ENCODE peak calls at places on chromosome 19, in seven cellular contexts. M is MM.1S, I is GM23248, Y is PC-3, C is SK-N-SH, E is neural progenitor cell, D is mesendoderm. P is an unnamed sample. For H3K79me2, the result is how much of the 10 kb centered on the place peaks cover.

GRCh38 chr19:14629557-14629956 is 45.1 kb downstream of the ADGRE3 start:
- DNase-seq in M (no peak), I (no peak), Y (no peak), C (no peak), E (no peak), D (no peak), P (no peak)

GRCh38 chr19:3855321-3855720 is 13.5 kb downstream of the ZFR2 start:
- DNase-seq in M (no peak), I (no peak), Y (peak), C (no peak), E (no peak), D (no peak), P (no peak)

GRCh38 chr19:36120092-36120983 is 5.1 kb downstream of the TBCB start:
- DNase-seq in M (no peak), I (no peak), Y (no peak), C (peak), E (no peak), D (no peak), P (no peak)

GRCh38 chr19:13937479-13938360 is 497 bp downstream of the PODNL1 start:
- DNase-seq in M (no peak), I (peak), Y (no peak), C (peak), E (peak), D (no peak), P (peak)

GRCh38 chr19:38849746-38850230 is at the start of gene HNRNPL:
- DNase-seq in M (no peak), I (no peak), Y (no peak), C (peak), E (no peak), D (no peak), P (no peak)

GRCh38 chr19:16247353-16248182 is 49.9 kb downstream of the AP1M1 start:
- DNase-seq in M (peak), I (peak), Y (peak), C (peak), E (peak), D (peak), P (peak)

GRCh38 chr19:3982701-3983541 is 2.3 kb downstream of the EEF2 start:
- DNase-seq in M (no peak), I (peak), Y (peak), C (peak), E (no peak), D (peak), P (peak)

GRCh38 chr19:32498641-32499200 is 82.3 kb upstream of the PDCD5 start:
- DNase-seq in M (no peak), I (no peak), Y (no peak), C (no peak), E (no peak), D (no peak), P (no peak)

GRCh38 chr19:44401108-44401786 is at the start of gene ZNF285:
- DNase-seq in M (peak), I (peak), Y (peak), C (peak), E (peak), D (peak), P (peak)

GRCh38 chr19:39411006-39411831 is 1.2 kb upstream of the PLEKHG2 start:
- DNase-seq in M (peak), I (peak), Y (no peak), C (no peak), E (no peak), D (peak), P (no peak)

GRCh38 chr19:19943848-19944582 is 43.3 kb downstream of the ZNF93 start:
- DNase-seq in M (no peak), I (no peak), Y (no peak), C (no peak), E (no peak), D (peak), P (no peak)

GRCh38 chr19:44552324-44552723 is 22.8 kb upstream of the CEACAM20 start:
- DNase-seq in M (peak), I (peak), Y (peak), C (peak), E (peak), D (peak), P (no peak)

GRCh38 chr19:33905937-33906577 is 109.4 kb downstream of the KCTD15 start:
- DNase-seq in M (no peak), I (peak), Y (peak), C (peak), E (peak), D (peak), P (no peak)

GRCh38 chr19:58277197-58277596 is 1.6 kb upstream of the ZNF8 start:
- DNase-seq in M (no peak), I (no peak), Y (no peak), C (no peak), E (no peak), D (no peak), P (no peak)

GRCh38 chr19:48950159-48950558 is 4.5 kb upstream of the BAX start:
- DNase-seq in M (no peak), I (no peak), Y (no peak), C (no peak), E (no peak), D (no peak), P (no peak)

GRCh38 chr19:30105316-30105715 is 163.3 kb downstream of the URI1 start:
- DNase-seq in M (no peak), I (no peak), Y (no peak), C (no peak), E (no peak), D (no peak), P (no peak)

GRCh38 chr19:13794388-13794751 is 873 bp upstream of the ZSWIM4 start:
- DNase-seq in M (no peak), I (peak), Y (peak), C (no peak), E (no peak), D (no peak), P (peak)

GRCh38 chr19:48569814-48570213 is 17.8 kb downstream of the SULT2B1 start:
- DNase-seq in M (no peak), I (peak), Y (no peak), C (no peak), E (peak), D (no peak), P (peak)

GRCh38 chr19:39435499-39436349 is at the start of gene RPS16:
- DNase-seq in M (peak), I (peak), Y (peak), C (peak), E (peak), D (peak), P (peak)

GRCh38 chr19:47330466-47330869 is 1.5 kb upstream of the C5AR2 start:
- DNase-seq in M (no peak), I (no peak), Y (no peak), C (no peak), E (no peak), D (no peak), P (no peak)

GRCh38 chr19:8673281-8673891 is 25.2 kb downstream of the ACTL9 start:
- DNase-seq in M (peak), I (no peak), Y (no peak), C (no peak), E (no peak), D (no peak), P (no peak)

GRCh38 chr19:33849551-33850147 is 53.0 kb downstream of the KCTD15 start:
- DNase-seq in M (no peak), I (no peak), Y (no peak), C (no peak), E (no peak), D (no peak), P (no peak)

GRCh38 chr19:13079542-13079986 is 23.1 kb downstream of the LYL1 start:
- DNase-seq in M (no peak), I (peak), Y (no peak), C (peak), E (no peak), D (no peak), P (no peak)

GRCh38 chr19:13670846-13671245 is 93.5 kb upstream of the MRI1 start:
- DNase-seq in M (no peak), I (no peak), Y (no peak), C (no peak), E (no peak), D (no peak), P (no peak)

GRCh38 chr19:7829162-7829520 is 877 bp upstream of the EVI5L start:
- DNase-seq in M (no peak), I (no peak), Y (no peak), C (no peak), E (no peak), D (no peak), P (no peak)

GRCh38 chr19:31348416-31349159 is 648 bp downstream of the TSHZ3 start:
- DNase-seq in M (no peak), I (peak), Y (no peak), C (peak), E (peak), D (peak), P (peak)

GRCh38 chr19:36060430-36060829 is 5.7 kb downstream of the WDR62 start:
- DNase-seq in M (peak), I (peak), Y (peak), C (peak), E (peak), D (peak), P (peak)

GRCh38 chr19:32287811-32288227 is 57.6 kb upstream of the ZNF507 start:
- DNase-seq in M (peak), I (peak), Y (peak), C (no peak), E (peak), D (peak), P (peak)

GRCh38 chr19:35048911-35049411 is 7.4 kb downstream of the HPN start:
- DNase-seq in M (no peak), I (no peak), Y (no peak), C (no peak), E (no peak), D (no peak), P (no peak)

GRCh38 chr19:49684251-49684982 is 5.0 kb upstream of the ADM5 start:
- DNase-seq in M (no peak), I (peak), Y (peak), C (peak), E (peak), D (peak), P (no peak)

GRCh38 chr19:38734426-38735256 is 9.6 kb downstream of the CAPN12 start:
- DNase-seq in M (peak), I (peak), Y (peak), C (no peak), E (peak), D (peak), P (no peak)

GRCh38 chr19:20422216-20422615 is 143.4 kb downstream of the ZNF737 start:
- DNase-seq in M (no peak), I (peak), Y (no peak), C (no peak), E (peak), D (peak), P (no peak)

GRCh38 chr19:2199215-2199614 is 35.5 kb downstream of the DOT1L start:
- DNase-seq in M (no peak), I (no peak), Y (no peak), C (peak), E (peak), D (peak), P (no peak)

GRCh38 chr19:35295792-35296462 is 4.0 kb downstream of the MAG start:
- DNase-seq in M (peak), I (no peak), Y (no peak), C (no peak), E (no peak), D (no peak), P (no peak)

GRCh38 chr19:13132471-13133166 is 14.6 kb downstream of the NACC1 start:
- DNase-seq in M (no peak), I (peak), Y (peak), C (no peak), E (no peak), D (no peak), P (peak)

GRCh38 chr19:8115805-8116396 is 33.5 kb downstream of the FBN3 start:
- DNase-seq in M (no peak), I (no peak), Y (no peak), C (no peak), E (no peak), D (no peak), P (no peak)

GRCh38 chr19:498591-498950 is 2.3 kb downstream of the MADCAM1 start:
- DNase-seq in M (no peak), I (no peak), Y (no peak), C (peak), E (no peak), D (no peak), P (no peak)

GRCh38 chr19:50358483-50359431 is 6.7 kb downstream of the NAPSA start:
- DNase-seq in M (no peak), I (peak), Y (peak), C (peak), E (no peak), D (no peak), P (no peak)

GRCh38 chr19:42422576-42423461 is 4.4 kb downstream of the LIPE start:
- DNase-seq in M (peak), I (no peak), Y (no peak), C (peak), E (no peak), D (peak), P (no peak)

GRCh38 chr19:42421591-42422031 is 5.6 kb downstream of the LIPE start:
- DNase-seq in M (no peak), I (peak), Y (peak), C (no peak), E (no peak), D (no peak), P (no peak)

GRCh38 chr19:42421101-42421500 is 6.1 kb downstream of the LIPE start:
- DNase-seq in M (no peak), I (no peak), Y (no peak), C (no peak), E (no peak), D (no peak), P (no peak)

GRCh38 chr19:42423462-42424344 is 3.5 kb downstream of the LIPE start:
- DNase-seq in M (peak), I (peak), Y (peak), C (peak), E (peak), D (peak), P (peak)

GRCh38 chr19:42422092-42422575 is 5.1 kb downstream of the LIPE start:
- DNase-seq in M (no peak), I (no peak), Y (no peak), C (no peak), E (no peak), D (no peak), P (no peak)
- H3K27ac ChIP-seq in M (peak), I (no peak), Y (no peak), C (no peak), E (no peak), D (no peak), P (no peak)

DNA sequence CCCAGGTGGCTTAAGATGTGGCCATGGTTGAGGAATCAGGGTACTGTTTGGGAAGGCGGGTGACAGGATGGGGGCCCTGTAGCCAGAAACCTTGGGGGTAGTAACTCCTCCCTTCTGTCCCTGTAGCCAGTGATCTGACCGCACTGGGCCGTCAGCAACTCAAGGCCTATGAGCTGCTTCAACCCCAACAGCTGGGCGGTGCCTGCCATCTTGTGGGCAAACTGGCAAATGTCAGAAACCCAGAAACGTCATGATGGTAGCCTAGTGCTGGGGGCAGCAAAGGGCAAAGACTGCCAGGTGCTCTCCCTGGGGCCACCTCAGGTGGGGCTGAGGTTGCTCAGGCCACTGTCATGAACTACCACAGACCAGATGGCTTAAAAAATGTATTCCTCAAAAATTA is 3.5 kb downstream of the COPE start:
- DNase-seq in M (peak), I (peak), Y (peak), C (peak), E (peak), D (peak), P (no peak)
- H3K79me2 ChIP-seq in M (half or more), I (half or more), Y (half or more), C (half or more), E (half or more), D (under half), P (half or more)

GRCh38 chr19:10237702-10238101 is 6.6 kb upstream of the S1PR2 start:
- DNase-seq in M (no peak), I (no peak), Y (no peak), C (no peak), E (no peak), D (no peak), P (no peak)
- H3K9ac ChIP-seq in M (no peak), I (peak), Y (no peak), C (no peak), E (no peak), D (no peak), P (no peak)

GRCh38 chr19:5121286-5122120 is 152.6 kb downstream of the KDM4B start:
- DNase-seq in M (no peak), I (no peak), Y (no peak), C (no peak), E (no peak), D (no peak), P (no peak)
- H3K27ac ChIP-seq in M (no peak), I (no peak), Y (no peak), C (no peak), E (peak), D (no peak), P (no peak)

GRCh38 chr19:52196256-52196967 is 6.6 kb downstream of the PPP2R1A start:
- DNase-seq in M (no peak), I (peak), Y (no peak), C (no peak), E (no peak), D (no peak), P (no peak)
- H3K79me2 ChIP-seq in M (half or more), I (half or more), Y (half or more), C (half or more), E (half or more), D (half or more), P (half or more)

GRCh38 chr19:40502647-40503046 is 35.8 kb downstream of the SPTBN4 start:
- DNase-seq in M (no peak), I (no peak), Y (peak), C (no peak), E (peak), D (peak), P (no peak)

GRCh38 chr19:40502081-40502480 is 35.3 kb downstream of the SPTBN4 start:
- DNase-seq in M (no peak), I (no peak), Y (no peak), C (no peak), E (no peak), D (no peak), P (no peak)

GRCh38 chr19:40497214-40497613 is 30.4 kb downstream of the SPTBN4 start:
- DNase-seq in M (no peak), I (no peak), Y (no peak), C (no peak), E (no peak), D (no peak), P (no peak)

GRCh38 chr19:40501599-40501998 is 34.8 kb downstream of the SPTBN4 start:
- DNase-seq in M (no peak), I (no peak), Y (no peak), C (no peak), E (no peak), D (no peak), P (no peak)

GRCh38 chr19:40499320-40499719 is 32.5 kb downstream of the SPTBN4 start:
- DNase-seq in M (no peak), I (no peak), Y (no peak), C (no peak), E (no peak), D (no peak), P (no peak)
- H3K9ac ChIP-seq in M (no peak), I (no peak), Y (no peak), C (no peak), E (no peak), D (no peak), P (no peak)

GRCh38 chr19:5674734-5675133 is 5.6 kb downstream of the MICOS13 start:
- DNase-seq in M (no peak), I (no peak), Y (no peak), C (no peak), E (no peak), D (no peak), P (no peak)
- H3K27ac ChIP-seq in M (no peak), I (no peak), Y (no peak), C (no peak), E (no peak), D (no peak), P (no peak)

GRCh38 chr19:18682807-18683108 is 722 bp upstream of the CRTC1 start:
- DNase-seq in M (no peak), I (no peak), Y (no peak), C (no peak), E (no peak), D (no peak), P (no peak)

GRCh38 chr19:18683109-18683954 is at the start of gene CRTC1:
- DNase-seq in M (peak), I (peak), Y (peak), C (peak), E (peak), D (peak), P (peak)

GRCh38 chr19:18685597-18686164 is 2.2 kb downstream of the CRTC1 start:
- DNase-seq in M (no peak), I (peak), Y (no peak), C (no peak), E (no peak), D (no peak), P (no peak)

GRCh38 chr19:18684642-18684993 is 1.1 kb downstream of the CRTC1 start:
- DNase-seq in M (no peak), I (no peak), Y (no peak), C (no peak), E (no peak), D (no peak), P (no peak)

DNA sequence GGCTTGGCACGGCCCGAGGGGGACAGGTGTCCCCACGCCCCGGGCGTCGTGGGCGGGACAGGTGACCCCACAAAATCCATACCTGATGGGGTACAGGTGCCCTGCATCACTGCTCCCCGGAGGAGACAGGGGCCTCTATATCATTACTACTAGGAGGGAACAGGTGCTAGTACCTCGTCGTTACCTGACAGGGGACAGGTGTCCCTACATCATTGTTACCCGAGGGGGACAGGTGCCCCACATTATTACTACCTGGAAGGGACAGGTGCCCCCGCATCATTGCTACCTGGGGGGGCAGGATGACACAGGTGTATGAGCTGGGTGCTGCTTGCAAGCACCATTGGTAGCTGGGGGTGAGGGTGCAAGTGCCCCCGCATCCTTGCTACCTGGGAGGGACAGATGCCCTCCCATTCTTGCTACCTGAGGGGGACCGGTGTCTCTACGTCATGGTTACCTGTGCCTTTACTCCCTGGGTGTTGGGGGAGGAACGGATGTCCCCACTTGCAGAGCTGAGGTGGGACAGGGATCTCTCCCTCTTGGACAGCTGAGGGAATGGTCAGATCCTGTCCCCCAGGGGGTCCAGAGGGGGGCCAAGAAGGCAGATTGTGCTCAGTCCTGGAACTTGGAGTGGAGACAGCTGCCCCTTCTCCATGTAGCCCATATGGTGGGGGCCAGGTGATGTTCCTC is 618 bp downstream of the CRTC1 start:
- DNase-seq in M (peak), I (no peak), Y (no peak), C (no peak), E (no peak), D (no peak), P (no peak)
- H3K79me2 ChIP-seq in M (under half), I (under half), Y (half or more), C (under half), E (half or more), D (under half), P (under half)

DNA sequence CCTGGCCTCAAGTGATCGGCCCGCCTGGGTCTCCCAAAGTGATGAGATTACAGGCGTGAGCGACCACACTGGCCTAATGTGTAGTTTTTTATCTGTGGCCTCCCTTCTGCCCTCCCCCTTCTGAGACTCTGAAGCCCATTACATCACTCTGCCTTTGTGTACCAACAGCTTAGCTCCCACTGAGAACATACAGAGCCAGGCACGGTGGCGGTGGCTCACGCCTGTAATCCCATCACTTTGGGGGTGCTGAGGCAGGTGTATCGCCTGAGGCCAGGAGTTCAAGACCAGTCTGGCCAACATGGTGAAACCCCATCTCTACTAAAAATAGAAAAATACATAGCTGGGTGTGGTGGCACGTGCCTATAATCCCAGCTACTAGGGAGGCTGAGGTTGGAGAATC is 12.6 kb downstream of the NCR1 start:
- DNase-seq in M (no peak), I (no peak), Y (no peak), C (no peak), E (peak), D (peak), P (no peak)
- H3K9ac ChIP-seq in M (no peak), I (no peak), Y (no peak), C (no peak), E (no peak), D (no peak), P (no peak)

P was measured in astrocyte.